ENCODE peak calls at places on chromosomes 7 and 10, in eight cellular contexts. F is body of pancreas, E is heart left ventricle, U is GM12891, C is IMR-90, R is ovary, D is NB4, V is gastrocnemius medialis. W is an unnamed sample.
A peak's percentile ranks its signal among the peaks of the same experiment; 100 is the strongest.

GRCh38 chr10:86100581-86101061 is 266.0 kb downstream of the GRID1 start:
- DNase-seq in F (no peak), E (no peak), U (peak; percentile 32), C (peak; percentile 4), R (no peak), D (peak; percentile 64), V (no peak), W (no peak)

GRCh38 chr10:75294031-75294437 is 58.3 kb upstream of the COMTD1 start:
- DNase-seq in F (no peak), E (no peak), U (no peak), C (no peak), R (peak; percentile 41), D (no peak), V (no peak), W (no peak)

GRCh38 chr10:106520698-106521097 is 643.8 kb downstream of the SORCS1 start:
- DNase-seq in F (no peak), E (no peak), U (no peak), C (no peak), R (no peak), D (no peak), V (no peak), W (no peak)

GRCh38 chr7:69411466-69411865 is 186.8 kb upstream of the AUTS2 start:
- DNase-seq in F (no peak), E (no peak), U (no peak), C (no peak), R (no peak), D (no peak), V (no peak), W (no peak)

GRCh38 chr10:124417846-124418725 is 637 bp downstream of the OAT start:
- DNase-seq in F (peak; percentile 48), E (peak; percentile 77), U (peak; percentile 39), C (peak; percentile 44), R (peak; percentile 75), D (peak; percentile 33), V (peak; percentile 43), W (peak; percentile 29)

GRCh38 chr7:139355320-139355719 is 4.4 kb upstream of the LUC7L2 start:
- DNase-seq in F (no peak), E (no peak), U (no peak), C (no peak), R (no peak), D (peak; percentile 85), V (no peak), W (no peak)

GRCh38 chr7:115707684-115708341 is 322.8 kb downstream of the TFEC start:
- DNase-seq in F (no peak), E (no peak), U (no peak), C (no peak), R (no peak), D (no peak), V (no peak), W (no peak)

GRCh38 chr7:145692237-145692950 is 424.2 kb upstream of the CNTNAP2 start:
- DNase-seq in F (no peak), E (no peak), U (no peak), C (peak; percentile 1), R (no peak), D (no peak), V (no peak), W (no peak)

GRCh38 chr10:45379891-45380540 is 6.0 kb downstream of the ALOX5 start:
- DNase-seq in F (peak; percentile 75), E (no peak), U (no peak), C (no peak), R (no peak), D (peak; percentile 96), V (no peak), W (no peak)

GRCh38 chr10:71748671-71749191 is 24.6 kb downstream of the VSIR start:
- DNase-seq in F (peak; percentile 81), E (peak; percentile 91), U (peak; percentile 72), C (no peak), R (peak; percentile 89), D (peak; percentile 100), V (no peak), W (peak; percentile 64)
- TF ChIP-seq POLR2A in F (peak; percentile 43), E (peak; percentile 22), U (no peak), C (no peak), R (no peak), D (peak; percentile 52), V (peak; percentile 15), W (no peak)

GRCh38 chr7:151710646-151711434 is 166.1 kb downstream of the PRKAG2 start:
- DNase-seq in F (no peak), E (no peak), U (no peak), C (no peak), R (no peak), D (no peak), V (no peak), W (no peak)
- TF ChIP-seq POLR2A in F (no peak), E (no peak), U (no peak), C (no peak), R (no peak), D (no peak), V (no peak), W (no peak)

DNA sequence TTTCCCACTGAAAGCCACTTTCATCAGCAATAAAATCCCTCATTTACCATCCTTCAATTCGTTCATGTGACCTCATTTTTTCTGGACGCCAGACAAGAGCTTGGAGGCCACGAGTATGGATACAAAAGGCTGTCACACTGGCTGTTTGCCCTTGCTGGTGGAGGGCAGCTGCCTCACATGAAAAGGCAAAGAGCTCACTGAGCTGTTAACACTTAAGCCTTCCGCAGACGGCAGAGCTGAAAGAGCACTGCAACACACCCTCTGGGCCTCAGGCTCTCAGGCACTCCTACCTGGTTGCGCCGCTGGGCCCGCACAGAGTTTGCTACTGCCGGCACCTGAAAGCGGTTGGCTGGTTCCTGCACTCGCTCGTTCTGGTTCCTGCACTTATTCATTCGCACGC is 193.5 kb downstream of the CFTR start:
- DNase-seq in F (peak; percentile 63), E (no peak), U (no peak), C (no peak), R (no peak), D (no peak), V (no peak), W (no peak)
- TF ChIP-seq POLR2A in F (peak; percentile 15), E (no peak), U (no peak), C (no peak), R (no peak), D (no peak), V (no peak), W (no peak)

GRCh38 chr10:17201165-17202013 is at the start of gene TRDMT1:
- DNase-seq in F (peak; percentile 90), E (peak; percentile 92), U (peak; percentile 47), C (peak; percentile 86), R (peak; percentile 92), D (peak; percentile 87), V (peak; percentile 66), W (peak; percentile 53)
- TF ChIP-seq POLR2A in F (peak; percentile 81), E (peak; percentile 70), U (peak; percentile 51), C (peak; percentile 83), R (peak; percentile 91), D (peak; percentile 43), V (peak; percentile 40), W (peak; percentile 83)

DNA sequence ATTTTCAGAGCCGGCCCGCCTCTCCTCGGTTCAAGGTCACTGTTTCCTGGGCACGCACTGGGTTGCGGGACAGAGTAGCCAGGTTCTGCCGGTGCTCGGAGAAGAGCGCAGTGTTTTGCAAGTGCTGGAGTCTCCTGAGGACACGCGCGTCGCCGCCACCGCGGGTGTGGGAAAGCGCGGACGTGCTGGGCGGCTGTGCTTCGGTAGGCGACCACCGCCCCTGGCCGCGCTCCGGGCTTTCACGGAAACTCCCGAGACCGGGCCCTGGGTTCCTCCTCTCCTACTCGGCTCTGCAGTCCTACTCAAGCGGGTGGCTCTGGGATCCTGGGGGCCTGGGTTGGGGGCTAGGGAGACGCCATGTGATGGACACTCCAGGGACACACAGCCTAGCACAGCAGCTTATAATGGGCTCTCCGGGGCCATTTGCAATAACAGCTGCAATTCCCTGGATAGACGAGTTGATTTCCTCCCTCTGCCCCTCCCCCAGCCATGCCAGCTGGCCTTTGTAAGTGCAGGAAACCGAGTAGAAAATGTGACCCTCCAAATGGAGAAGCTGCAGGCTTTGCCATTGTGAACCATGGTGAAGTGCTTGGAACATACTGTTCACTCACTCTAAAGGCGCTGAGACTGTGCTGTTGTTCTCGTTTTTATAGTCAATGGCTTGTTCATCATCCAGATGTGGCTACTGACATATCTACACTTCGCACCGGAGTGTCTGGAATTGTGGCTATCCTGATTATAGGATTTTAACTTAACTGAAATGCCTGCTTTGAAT is 2.1 kb downstream of the FRAT1 start:
- DNase-seq in F (peak; percentile 70), E (peak; percentile 70), U (no peak), C (no peak), R (peak; percentile 22), D (peak; percentile 62), V (peak; percentile 17), W (no peak)
- TF ChIP-seq POLR2A in F (peak; percentile 36), E (no peak), U (no peak), C (no peak), R (no peak), D (no peak), V (no peak), W (no peak)

W was measured in GM12892.